ENCODE peak calls at places on chromosome 19, in nine cellular contexts. P is amniotic epithelial cell; B is substantia nigra; Z is AG08395; V is AG04450; A is naive B cell; F is stimulated activated CD4-positive, alpha-beta T cell treated with anti-CD3 and anti-CD28 coated beads, Interleukin-1b, Interleukin-23, amount 100 ng/mL, for 24 hours; R is GM04503; Q is thoracic aorta. O is an unnamed sample.

GRCh38 chr19:27962260-27962659 is 1250.7 kb downstream of the UQCRFS1 start:
- DNase-seq in P (no peak), B (no peak), Z (no peak), V (no peak), A (no peak), F (no peak), R (no peak), Q (no peak), O (no peak)

GRCh38 chr19:4069331-4069959 is 2.7 kb upstream of the ZBTB7A start:
- DNase-seq in P (no peak), B (no peak), Z (no peak), V (no peak), A (no peak), F (no peak), R (no peak), Q (no peak), O (peak)

GRCh38 chr19:55322495-55322894 is 2.6 kb downstream of the TMEM150B start:
- DNase-seq in P (no peak), B (no peak), Z (no peak), V (no peak), A (no peak), F (no peak), R (no peak), Q (no peak), O (no peak)

GRCh38 chr19:18419195-18419698 is at the start of gene SSBP4:
- DNase-seq in P (peak), B (peak), Z (peak), V (no peak), A (peak), F (no peak), R (no peak), Q (no peak), O (peak)

GRCh38 chr19:18423258-18424020 is 4.2 kb downstream of the SSBP4 start:
- DNase-seq in P (no peak), B (no peak), Z (no peak), V (no peak), A (no peak), F (no peak), R (no peak), Q (no peak), O (peak)

GRCh38 chr19:3057275-3057714 is 5.0 kb downstream of the TLE5 start:
- DNase-seq in P (peak), B (peak), Z (peak), V (no peak), A (no peak), F (no peak), R (no peak), Q (peak), O (peak)

GRCh38 chr19:10929402-10929794 is 787 bp downstream of the TIMM29 start:
- DNase-seq in P (no peak), B (no peak), Z (no peak), V (no peak), A (no peak), F (no peak), R (no peak), Q (no peak), O (no peak)

GRCh38 chr19:34994643-34995471 is 5.3 kb upstream of the GRAMD1A start:
- DNase-seq in P (no peak), B (no peak), Z (no peak), V (no peak), A (no peak), F (no peak), R (no peak), Q (no peak), O (peak)

GRCh38 chr19:55265173-55265572 is 6.4 kb upstream of the PPP6R1 start:
- DNase-seq in P (no peak), B (no peak), Z (no peak), V (no peak), A (no peak), F (no peak), R (no peak), Q (no peak), O (no peak)

O was measured in lower lobe of right lung.